ENCODE peak calls at places on chromosomes 13 and 19, in eight cellular contexts. One of them, this sample, is unnamed.

GRCh38 chr13:90710355-90710754 is 637.1 kb upstream of the MIR17HG start:
- DNase-seq in upper lobe of right lung: no peak
- DNase-seq in A549: no peak
- DNase-seq in esophagus squamous epithelium: no peak
- DNase-seq in CD8-positive, alpha-beta T cell: no peak
- DNase-seq in left ventricle myocardium inferior: no peak
- DNase-seq in cardiac muscle cell: no peak
- DNase-seq in tibial artery: no peak
- DNase-seq in this sample: no peak

GRCh38 chr19:44626067-44626624 is 12.8 kb downstream of the IGSF23 start:
- DNase-seq in cardiac muscle cell: no peak
- DNase-seq in tibial artery: no peak
- DNase-seq in left ventricle myocardium inferior: no peak
- DNase-seq in esophagus squamous epithelium: no peak
- DNase-seq in upper lobe of right lung: no peak
- DNase-seq in A549: peak; percentile 79
- DNase-seq in CD8-positive, alpha-beta T cell: no peak
- DNase-seq in this sample: peak; percentile 88

GRCh38 chr13:110938662-110939421 is 24.0 kb upstream of the ANKRD10 start:
- DNase-seq in upper lobe of right lung: no peak
- DNase-seq in A549: no peak
- DNase-seq in tibial artery: no peak
- DNase-seq in esophagus squamous epithelium: no peak
- DNase-seq in CD8-positive, alpha-beta T cell: no peak
- DNase-seq in cardiac muscle cell: no peak
- DNase-seq in left ventricle myocardium inferior: no peak
- DNase-seq in this sample: no peak

GRCh38 chr19:35897706-35898451 is 2.5 kb downstream of the NFKBID start:
- DNase-seq in cardiac muscle cell: no peak
- DNase-seq in tibial artery: no peak
- DNase-seq in A549: no peak
- DNase-seq in CD8-positive, alpha-beta T cell: no peak
- DNase-seq in esophagus squamous epithelium: no peak
- DNase-seq in upper lobe of right lung: no peak
- DNase-seq in left ventricle myocardium inferior: no peak
- DNase-seq in this sample: no peak

GRCh38 chr13:32650705-32651311 is 64.6 kb downstream of the PDS5B start:
- DNase-seq in A549: peak; percentile 10
- DNase-seq in tibial artery: peak; percentile 50
- DNase-seq in cardiac muscle cell: peak; percentile 74
- DNase-seq in CD8-positive, alpha-beta T cell: peak; percentile 33
- DNase-seq in esophagus squamous epithelium: no peak
- DNase-seq in upper lobe of right lung: no peak
- DNase-seq in left ventricle myocardium inferior: no peak
- DNase-seq in this sample: peak; percentile 15

GRCh38 chr13:26420282-26420960 is 137.1 kb upstream of the WASF3 start:
- DNase-seq in left ventricle myocardium inferior: no peak
- DNase-seq in tibial artery: no peak
- DNase-seq in esophagus squamous epithelium: no peak
- DNase-seq in upper lobe of right lung: no peak
- DNase-seq in CD8-positive, alpha-beta T cell: no peak
- DNase-seq in A549: no peak
- DNase-seq in cardiac muscle cell: no peak
- DNase-seq in this sample: no peak

GRCh38 chr19:54207908-54208783 is 7.5 kb downstream of the RPS9 start:
- DNase-seq in cardiac muscle cell: no peak
- DNase-seq in upper lobe of right lung: peak; percentile 87
- DNase-seq in esophagus squamous epithelium: no peak
- DNase-seq in A549: no peak
- DNase-seq in tibial artery: peak; percentile 81
- DNase-seq in CD8-positive, alpha-beta T cell: no peak
- DNase-seq in left ventricle myocardium inferior: peak; percentile 52
- DNase-seq in this sample: no peak

GRCh38 chr13:42345367-42345766 is 73.4 kb downstream of the AKAP11 start:
- DNase-seq in left ventricle myocardium inferior: no peak
- DNase-seq in esophagus squamous epithelium: no peak
- DNase-seq in tibial artery: no peak
- DNase-seq in CD8-positive, alpha-beta T cell: no peak
- DNase-seq in cardiac muscle cell: no peak
- DNase-seq in A549: no peak
- DNase-seq in upper lobe of right lung: no peak
- DNase-seq in this sample: no peak

GRCh38 chr19:29084266-29084665 is 128.7 kb downstream of the UQCRFS1 start:
- DNase-seq in esophagus squamous epithelium: no peak
- DNase-seq in cardiac muscle cell: peak; percentile 5
- DNase-seq in A549: peak; percentile 55
- DNase-seq in left ventricle myocardium inferior: no peak
- DNase-seq in CD8-positive, alpha-beta T cell: no peak
- DNase-seq in upper lobe of right lung: no peak
- DNase-seq in tibial artery: no peak
- DNase-seq in this sample: no peak

GRCh38 chr19:1133471-1133929 is 29.7 kb downstream of the GPX4 start:
- DNase-seq in left ventricle myocardium inferior: no peak
- DNase-seq in cardiac muscle cell: no peak
- DNase-seq in esophagus squamous epithelium: peak; percentile 41
- DNase-seq in CD8-positive, alpha-beta T cell: peak; percentile 51
- DNase-seq in upper lobe of right lung: no peak
- DNase-seq in A549: peak; percentile 41
- DNase-seq in tibial artery: no peak
- DNase-seq in this sample: no peak

GRCh38 chr19:342128-342455 is 2.5 kb downstream of the MIER2 start:
- DNase-seq in A549: no peak
- DNase-seq in left ventricle myocardium inferior: no peak
- DNase-seq in CD8-positive, alpha-beta T cell: no peak
- DNase-seq in esophagus squamous epithelium: no peak
- DNase-seq in tibial artery: no peak
- DNase-seq in upper lobe of right lung: no peak
- DNase-seq in cardiac muscle cell: no peak
- DNase-seq in this sample: no peak

GRCh38 chr13:83350569-83350968 is 531.7 kb downstream of the SLITRK1 start:
- DNase-seq in CD8-positive, alpha-beta T cell: no peak
- DNase-seq in left ventricle myocardium inferior: no peak
- DNase-seq in tibial artery: no peak
- DNase-seq in upper lobe of right lung: no peak
- DNase-seq in esophagus squamous epithelium: no peak
- DNase-seq in cardiac muscle cell: no peak
- DNase-seq in A549: no peak
- DNase-seq in this sample: no peak

GRCh38 chr19:3606690-3607289 is at the start of gene TBXA2R:
- DNase-seq in cardiac muscle cell: peak; percentile 28
- DNase-seq in tibial artery: peak; percentile 88
- DNase-seq in left ventricle myocardium inferior: peak; percentile 81
- DNase-seq in upper lobe of right lung: peak; percentile 83
- DNase-seq in CD8-positive, alpha-beta T cell: peak; percentile 49
- DNase-seq in A549: peak; percentile 70
- DNase-seq in esophagus squamous epithelium: no peak
- DNase-seq in this sample: no peak

GRCh38 chr13:110413311-110414040 is 106.4 kb downstream of the COL4A2 start:
- DNase-seq in CD8-positive, alpha-beta T cell: no peak
- DNase-seq in left ventricle myocardium inferior: no peak
- DNase-seq in tibial artery: no peak
- DNase-seq in upper lobe of right lung: no peak
- DNase-seq in esophagus squamous epithelium: no peak
- DNase-seq in cardiac muscle cell: no peak
- DNase-seq in A549: no peak
- DNase-seq in this sample: no peak

GRCh38 chr13:30892966-30893365 is 13.1 kb upstream of the MEDAG start:
- DNase-seq in left ventricle myocardium inferior: no peak
- DNase-seq in tibial artery: peak; percentile 79
- DNase-seq in esophagus squamous epithelium: no peak
- DNase-seq in upper lobe of right lung: no peak
- DNase-seq in A549: peak; percentile 13
- DNase-seq in cardiac muscle cell: peak; percentile 42
- DNase-seq in CD8-positive, alpha-beta T cell: no peak
- DNase-seq in this sample: no peak

GRCh38 chr19:28396259-28396940 is 816.6 kb downstream of the UQCRFS1 start:
- DNase-seq in esophagus squamous epithelium: no peak
- DNase-seq in upper lobe of right lung: no peak
- DNase-seq in left ventricle myocardium inferior: no peak
- DNase-seq in CD8-positive, alpha-beta T cell: no peak
- DNase-seq in cardiac muscle cell: peak; percentile 26
- DNase-seq in A549: no peak
- DNase-seq in tibial artery: no peak
- DNase-seq in this sample: no peak

DNA sequence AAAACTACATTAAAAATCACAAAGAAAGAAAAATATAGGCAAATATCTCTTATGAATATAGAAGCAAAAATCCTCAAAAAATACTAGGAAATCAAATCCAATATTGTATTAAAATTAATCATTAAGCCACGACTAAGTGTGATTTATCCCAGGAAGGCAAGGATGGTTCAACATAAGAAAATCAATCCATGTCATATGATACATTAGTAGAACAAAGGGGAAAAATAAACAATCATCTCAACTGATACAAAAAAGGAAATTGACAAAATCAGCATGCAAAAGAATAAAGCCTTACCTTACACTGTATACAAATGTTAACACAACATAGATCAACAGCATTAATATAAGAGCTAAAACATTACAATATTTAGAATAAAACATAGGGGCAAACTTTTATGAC is 933.3 kb downstream of the PCDH9 start:
- DNase-seq in tibial artery: no peak
- DNase-seq in cardiac muscle cell: no peak
- DNase-seq in upper lobe of right lung: no peak
- DNase-seq in CD8-positive, alpha-beta T cell: no peak
- DNase-seq in esophagus squamous epithelium: no peak
- DNase-seq in A549: no peak
- DNase-seq in left ventricle myocardium inferior: no peak
- DNase-seq in this sample: no peak
- TF ChIP-seq CTCF in tibial artery: no peak
- TF ChIP-seq CTCF in cardiac muscle cell: no peak
- TF ChIP-seq CTCF in upper lobe of right lung: no peak
- TF ChIP-seq CTCF in CD8-positive, alpha-beta T cell: no peak
- TF ChIP-seq CTCF in esophagus squamous epithelium: no peak
- TF ChIP-seq CTCF in A549: no peak
- TF ChIP-seq CTCF in left ventricle myocardium inferior: no peak
- TF ChIP-seq CTCF in this sample: no peak

GRCh38 chr13:74280093-74280794 is 146.0 kb upstream of the KLF12 start:
- DNase-seq in CD8-positive, alpha-beta T cell: no peak
- DNase-seq in cardiac muscle cell: no peak
- DNase-seq in esophagus squamous epithelium: no peak
- DNase-seq in tibial artery: no peak
- DNase-seq in upper lobe of right lung: no peak
- DNase-seq in A549: no peak
- DNase-seq in left ventricle myocardium inferior: no peak
- DNase-seq in this sample: no peak

GRCh38 chr13:74278901-74279300 is 144.7 kb upstream of the KLF12 start:
- DNase-seq in esophagus squamous epithelium: no peak
- DNase-seq in left ventricle myocardium inferior: no peak
- DNase-seq in CD8-positive, alpha-beta T cell: no peak
- DNase-seq in cardiac muscle cell: no peak
- DNase-seq in A549: no peak
- DNase-seq in tibial artery: no peak
- DNase-seq in upper lobe of right lung: no peak
- DNase-seq in this sample: peak; percentile 47

GRCh38 chr13:74274946-74275345 is 140.7 kb upstream of the KLF12 start:
- DNase-seq in CD8-positive, alpha-beta T cell: no peak
- DNase-seq in upper lobe of right lung: no peak
- DNase-seq in tibial artery: no peak
- DNase-seq in left ventricle myocardium inferior: no peak
- DNase-seq in A549: no peak
- DNase-seq in cardiac muscle cell: no peak
- DNase-seq in esophagus squamous epithelium: no peak
- DNase-seq in this sample: no peak

DNA sequence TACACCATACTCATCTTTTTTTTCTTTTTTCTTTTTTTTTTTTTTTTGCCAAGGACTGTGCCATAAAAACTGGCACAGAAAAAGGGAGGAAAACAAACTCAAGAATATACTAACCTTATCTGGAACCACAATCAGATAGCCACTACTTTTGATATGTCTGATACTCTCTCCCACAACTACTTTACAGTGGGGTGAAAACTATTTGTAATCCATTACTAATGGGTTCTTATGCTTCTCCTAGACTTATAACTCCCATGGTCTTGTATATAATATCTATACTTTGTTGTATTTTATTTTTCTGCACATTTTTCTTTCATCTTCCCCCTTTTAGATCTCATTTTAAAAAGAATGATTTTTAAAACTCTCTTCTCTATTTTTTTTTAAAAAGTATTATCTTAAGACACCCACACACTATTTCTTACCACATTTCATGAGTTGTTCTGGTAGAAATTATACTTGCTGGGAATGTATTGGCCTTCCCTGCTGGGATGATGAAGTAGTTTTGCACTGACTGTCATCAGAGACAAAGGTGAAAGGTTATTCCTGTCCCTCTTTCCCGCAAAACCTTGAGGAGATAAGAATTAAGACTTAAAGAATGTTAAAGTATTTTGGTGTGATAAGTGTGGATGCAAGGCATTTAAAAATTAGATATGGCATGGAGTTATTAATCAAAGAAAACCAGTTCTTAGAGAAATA is 146.7 kb upstream of the KLF12 start:
- DNase-seq in tibial artery: no peak
- DNase-seq in esophagus squamous epithelium: no peak
- DNase-seq in left ventricle myocardium inferior: no peak
- DNase-seq in upper lobe of right lung: no peak
- DNase-seq in CD8-positive, alpha-beta T cell: no peak
- DNase-seq in A549: no peak
- DNase-seq in cardiac muscle cell: no peak
- DNase-seq in this sample: no peak
- H3K4me1 ChIP-seq in tibial artery: no peaks in the 10 kb centered on the region
- H3K4me1 ChIP-seq in esophagus squamous epithelium: no peaks in the 10 kb centered on the region
- H3K4me1 ChIP-seq in left ventricle myocardium inferior: no peaks in the 10 kb centered on the region
- H3K4me1 ChIP-seq in upper lobe of right lung: no peaks in the 10 kb centered on the region
- H3K4me1 ChIP-seq in CD8-positive, alpha-beta T cell: peaks cover 4% of the 10 kb centered on the region
- H3K4me1 ChIP-seq in A549: no peaks in the 10 kb centered on the region
- H3K4me1 ChIP-seq in cardiac muscle cell: peaks cover 8% of the 10 kb centered on the region
- H3K4me1 ChIP-seq in this sample: no peaks in the 10 kb centered on the region

GRCh38 chr19:23420824-23421223 is 25.6 kb upstream of the ZNF91 start:
- DNase-seq in left ventricle myocardium inferior: no peak
- DNase-seq in tibial artery: no peak
- DNase-seq in CD8-positive, alpha-beta T cell: no peak
- DNase-seq in cardiac muscle cell: no peak
- DNase-seq in upper lobe of right lung: no peak
- DNase-seq in esophagus squamous epithelium: no peak
- DNase-seq in A549: no peak
- DNase-seq in this sample: no peak
- TF ChIP-seq CTCF in left ventricle myocardium inferior: peak; percentile 22
- TF ChIP-seq CTCF in tibial artery: no peak
- TF ChIP-seq CTCF in CD8-positive, alpha-beta T cell: no peak
- TF ChIP-seq CTCF in cardiac muscle cell: no peak
- TF ChIP-seq CTCF in upper lobe of right lung: no peak
- TF ChIP-seq CTCF in esophagus squamous epithelium: no peak
- TF ChIP-seq CTCF in A549: no peak
- TF ChIP-seq CTCF in this sample: no peak

DNA sequence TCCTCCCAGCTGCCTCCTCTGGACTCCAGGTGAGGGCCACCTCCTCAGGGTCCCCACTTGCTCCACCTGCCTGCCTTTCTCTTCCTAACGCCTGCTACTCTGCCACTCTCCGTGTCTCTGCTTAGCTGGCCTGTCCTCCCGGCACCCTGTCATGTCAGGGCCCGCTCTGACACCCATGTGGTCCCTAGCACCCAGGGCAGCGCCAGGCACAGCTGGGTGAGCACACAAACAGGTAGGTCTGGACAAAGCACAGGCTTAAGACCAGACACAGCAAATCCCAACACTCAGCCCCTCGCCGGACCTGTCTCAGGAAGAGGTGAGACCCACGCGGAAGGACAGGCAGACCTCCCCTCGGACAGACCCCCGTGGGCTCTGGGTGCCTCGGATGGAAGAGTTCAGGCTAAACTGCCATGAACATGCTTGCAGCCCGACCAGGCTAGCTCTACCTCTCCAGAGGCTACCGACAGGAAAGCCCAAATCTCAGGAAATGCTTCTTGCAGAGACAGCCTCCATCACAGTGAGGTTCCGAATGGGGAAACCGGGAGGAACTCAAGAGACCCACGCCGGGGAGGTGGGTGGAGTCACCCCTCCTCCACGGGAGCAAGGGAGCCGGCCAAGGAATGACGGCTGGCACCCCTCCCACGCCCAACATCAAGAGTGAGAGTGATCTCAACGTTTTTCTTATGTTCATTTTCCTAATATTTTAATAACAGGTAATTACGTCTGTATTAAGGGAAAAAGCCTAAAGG is 12.5 kb downstream of the ZNF787 start:
- DNase-seq in upper lobe of right lung: peak; percentile 82
- DNase-seq in esophagus squamous epithelium: no peak
- DNase-seq in left ventricle myocardium inferior: peak; percentile 60
- DNase-seq in cardiac muscle cell: no peak
- DNase-seq in tibial artery: no peak
- DNase-seq in CD8-positive, alpha-beta T cell: no peak
- DNase-seq in A549: no peak
- DNase-seq in this sample: no peak
- H3K4me1 ChIP-seq in upper lobe of right lung: peaks cover 77% of the 10 kb centered on the region
- H3K4me1 ChIP-seq in esophagus squamous epithelium: peaks cover 84% of the 10 kb centered on the region
- H3K4me1 ChIP-seq in left ventricle myocardium inferior: peaks cover 92% of the 10 kb centered on the region
- H3K4me1 ChIP-seq in cardiac muscle cell: peaks cover 55% of the 10 kb centered on the region
- H3K4me1 ChIP-seq in tibial artery: peaks cover 89% of the 10 kb centered on the region
- H3K4me1 ChIP-seq in CD8-positive, alpha-beta T cell: peaks cover 25% of the 10 kb centered on the region
- H3K4me1 ChIP-seq in A549: peaks cover 18% of the 10 kb centered on the region
- H3K4me1 ChIP-seq in this sample: peaks cover 10% of the 10 kb centered on the region